ENCODE peak calls at places on chromosomes 11 and 22, in eight cellular contexts. One of them, this sample, is unnamed.

GRCh38 chr11:34379081-34379480 is 21.3 kb upstream of the ABTB2 start:
- DNase-seq in colonic mucosa: no peak
- DNase-seq in activated CD8-positive, alpha-beta T cell treated with anti-CD3 and anti-CD28 coated beads, Interleukin-2, amount 10 ng/mL, durations not matched to agents 7 days and 5 days: no peak
- DNase-seq in activated CD4-positive, alpha-beta memory T cell treated with anti-CD3 and anti-CD28 coated beads, Interleukin-2, amount 10 ng/mL, durations not matched to agents 7 days and 5 days: no peak
- DNase-seq in HuH-7: no peak
- DNase-seq in cardiac fibroblast: peak
- DNase-seq in cardiac muscle cell: no peak
- DNase-seq in LoVo: peak
- DNase-seq in this sample: no peak

GRCh38 chr11:66860449-66860831 is 3.6 kb downstream of the LRFN4 start:
- DNase-seq in colonic mucosa: no peak
- DNase-seq in activated CD8-positive, alpha-beta T cell treated with anti-CD3 and anti-CD28 coated beads, Interleukin-2, amount 10 ng/mL, durations not matched to agents 7 days and 5 days: no peak
- DNase-seq in activated CD4-positive, alpha-beta memory T cell treated with anti-CD3 and anti-CD28 coated beads, Interleukin-2, amount 10 ng/mL, durations not matched to agents 7 days and 5 days: no peak
- DNase-seq in HuH-7: no peak
- DNase-seq in cardiac fibroblast: no peak
- DNase-seq in cardiac muscle cell: no peak
- DNase-seq in LoVo: no peak
- DNase-seq in this sample: no peak

GRCh38 chr22:20155330-20156041 is 4.6 kb upstream of the CCDC188 start:
- DNase-seq in colonic mucosa: peak
- DNase-seq in activated CD8-positive, alpha-beta T cell treated with anti-CD3 and anti-CD28 coated beads, Interleukin-2, amount 10 ng/mL, durations not matched to agents 7 days and 5 days: peak
- DNase-seq in activated CD4-positive, alpha-beta memory T cell treated with anti-CD3 and anti-CD28 coated beads, Interleukin-2, amount 10 ng/mL, durations not matched to agents 7 days and 5 days: peak
- DNase-seq in HuH-7: no peak
- DNase-seq in cardiac fibroblast: peak
- DNase-seq in cardiac muscle cell: peak
- DNase-seq in LoVo: no peak
- DNase-seq in this sample: peak

GRCh38 chr11:86814775-86815174 is 14.4 kb downstream of the PRSS23 start:
- DNase-seq in colonic mucosa: no peak
- DNase-seq in activated CD8-positive, alpha-beta T cell treated with anti-CD3 and anti-CD28 coated beads, Interleukin-2, amount 10 ng/mL, durations not matched to agents 7 days and 5 days: no peak
- DNase-seq in activated CD4-positive, alpha-beta memory T cell treated with anti-CD3 and anti-CD28 coated beads, Interleukin-2, amount 10 ng/mL, durations not matched to agents 7 days and 5 days: no peak
- DNase-seq in HuH-7: no peak
- DNase-seq in cardiac fibroblast: peak
- DNase-seq in cardiac muscle cell: no peak
- DNase-seq in LoVo: no peak
- DNase-seq in this sample: no peak

GRCh38 chr22:41485033-41485432 is 16.1 kb downstream of the ACO2 start:
- DNase-seq in colonic mucosa: peak
- DNase-seq in activated CD8-positive, alpha-beta T cell treated with anti-CD3 and anti-CD28 coated beads, Interleukin-2, amount 10 ng/mL, durations not matched to agents 7 days and 5 days: no peak
- DNase-seq in activated CD4-positive, alpha-beta memory T cell treated with anti-CD3 and anti-CD28 coated beads, Interleukin-2, amount 10 ng/mL, durations not matched to agents 7 days and 5 days: no peak
- DNase-seq in HuH-7: no peak
- DNase-seq in cardiac fibroblast: no peak
- DNase-seq in cardiac muscle cell: no peak
- DNase-seq in LoVo: no peak
- DNase-seq in this sample: no peak

GRCh38 chr11:101138245-101138930 is 8.8 kb upstream of the PGR start:
- DNase-seq in colonic mucosa: no peak
- DNase-seq in activated CD8-positive, alpha-beta T cell treated with anti-CD3 and anti-CD28 coated beads, Interleukin-2, amount 10 ng/mL, durations not matched to agents 7 days and 5 days: no peak
- DNase-seq in activated CD4-positive, alpha-beta memory T cell treated with anti-CD3 and anti-CD28 coated beads, Interleukin-2, amount 10 ng/mL, durations not matched to agents 7 days and 5 days: no peak
- DNase-seq in HuH-7: no peak
- DNase-seq in cardiac fibroblast: no peak
- DNase-seq in cardiac muscle cell: no peak
- DNase-seq in LoVo: no peak
- DNase-seq in this sample: no peak

GRCh38 chr22:29956680-29957079 is 73.7 kb downstream of the MTMR3 start:
- DNase-seq in colonic mucosa: no peak
- DNase-seq in activated CD8-positive, alpha-beta T cell treated with anti-CD3 and anti-CD28 coated beads, Interleukin-2, amount 10 ng/mL, durations not matched to agents 7 days and 5 days: no peak
- DNase-seq in activated CD4-positive, alpha-beta memory T cell treated with anti-CD3 and anti-CD28 coated beads, Interleukin-2, amount 10 ng/mL, durations not matched to agents 7 days and 5 days: no peak
- DNase-seq in HuH-7: no peak
- DNase-seq in cardiac fibroblast: no peak
- DNase-seq in cardiac muscle cell: no peak
- DNase-seq in LoVo: no peak
- DNase-seq in this sample: no peak

GRCh38 chr11:13355191-13355590 is 77.6 kb downstream of the BMAL1 start:
- DNase-seq in colonic mucosa: no peak
- DNase-seq in activated CD8-positive, alpha-beta T cell treated with anti-CD3 and anti-CD28 coated beads, Interleukin-2, amount 10 ng/mL, durations not matched to agents 7 days and 5 days: no peak
- DNase-seq in activated CD4-positive, alpha-beta memory T cell treated with anti-CD3 and anti-CD28 coated beads, Interleukin-2, amount 10 ng/mL, durations not matched to agents 7 days and 5 days: no peak
- DNase-seq in HuH-7: no peak
- DNase-seq in cardiac fibroblast: no peak
- DNase-seq in cardiac muscle cell: no peak
- DNase-seq in LoVo: no peak
- DNase-seq in this sample: no peak

GRCh38 chr22:32310777-32311176 is 46.9 kb upstream of the RFPL3 start:
- DNase-seq in colonic mucosa: no peak
- DNase-seq in activated CD8-positive, alpha-beta T cell treated with anti-CD3 and anti-CD28 coated beads, Interleukin-2, amount 10 ng/mL, durations not matched to agents 7 days and 5 days: peak
- DNase-seq in activated CD4-positive, alpha-beta memory T cell treated with anti-CD3 and anti-CD28 coated beads, Interleukin-2, amount 10 ng/mL, durations not matched to agents 7 days and 5 days: no peak
- DNase-seq in HuH-7: no peak
- DNase-seq in cardiac fibroblast: no peak
- DNase-seq in cardiac muscle cell: no peak
- DNase-seq in LoVo: no peak
- DNase-seq in this sample: no peak

GRCh38 chr11:2998073-2998850 is 6.1 kb upstream of the NAP1L4 start:
- DNase-seq in colonic mucosa: peak
- DNase-seq in activated CD8-positive, alpha-beta T cell treated with anti-CD3 and anti-CD28 coated beads, Interleukin-2, amount 10 ng/mL, durations not matched to agents 7 days and 5 days: no peak
- DNase-seq in activated CD4-positive, alpha-beta memory T cell treated with anti-CD3 and anti-CD28 coated beads, Interleukin-2, amount 10 ng/mL, durations not matched to agents 7 days and 5 days: no peak
- DNase-seq in HuH-7: no peak
- DNase-seq in cardiac fibroblast: no peak
- DNase-seq in cardiac muscle cell: no peak
- DNase-seq in LoVo: no peak
- DNase-seq in this sample: no peak

GRCh38 chr22:49660794-49661781 is 166.6 kb downstream of the BRD1 start:
- DNase-seq in colonic mucosa: no peak
- DNase-seq in activated CD8-positive, alpha-beta T cell treated with anti-CD3 and anti-CD28 coated beads, Interleukin-2, amount 10 ng/mL, durations not matched to agents 7 days and 5 days: no peak
- DNase-seq in activated CD4-positive, alpha-beta memory T cell treated with anti-CD3 and anti-CD28 coated beads, Interleukin-2, amount 10 ng/mL, durations not matched to agents 7 days and 5 days: no peak
- DNase-seq in HuH-7: no peak
- DNase-seq in cardiac fibroblast: no peak
- DNase-seq in cardiac muscle cell: no peak
- DNase-seq in LoVo: no peak
- DNase-seq in this sample: no peak

GRCh38 chr11:130644187-130644586 is 195.7 kb downstream of the ADAMTS15 start:
- DNase-seq in colonic mucosa: peak
- DNase-seq in activated CD8-positive, alpha-beta T cell treated with anti-CD3 and anti-CD28 coated beads, Interleukin-2, amount 10 ng/mL, durations not matched to agents 7 days and 5 days: no peak
- DNase-seq in activated CD4-positive, alpha-beta memory T cell treated with anti-CD3 and anti-CD28 coated beads, Interleukin-2, amount 10 ng/mL, durations not matched to agents 7 days and 5 days: no peak
- DNase-seq in HuH-7: no peak
- DNase-seq in cardiac fibroblast: no peak
- DNase-seq in cardiac muscle cell: no peak
- DNase-seq in LoVo: no peak
- DNase-seq in this sample: no peak

GRCh38 chr11:28619870-28620540 is 511.8 kb downstream of the METTL15 start:
- DNase-seq in colonic mucosa: no peak
- DNase-seq in activated CD8-positive, alpha-beta T cell treated with anti-CD3 and anti-CD28 coated beads, Interleukin-2, amount 10 ng/mL, durations not matched to agents 7 days and 5 days: no peak
- DNase-seq in activated CD4-positive, alpha-beta memory T cell treated with anti-CD3 and anti-CD28 coated beads, Interleukin-2, amount 10 ng/mL, durations not matched to agents 7 days and 5 days: no peak
- DNase-seq in HuH-7: no peak
- DNase-seq in cardiac fibroblast: peak
- DNase-seq in cardiac muscle cell: peak
- DNase-seq in LoVo: no peak
- DNase-seq in this sample: no peak

GRCh38 chr11:67510023-67510345 is 2.0 kb upstream of the CDK2AP2 start:
- DNase-seq in colonic mucosa: no peak
- DNase-seq in activated CD8-positive, alpha-beta T cell treated with anti-CD3 and anti-CD28 coated beads, Interleukin-2, amount 10 ng/mL, durations not matched to agents 7 days and 5 days: no peak
- DNase-seq in activated CD4-positive, alpha-beta memory T cell treated with anti-CD3 and anti-CD28 coated beads, Interleukin-2, amount 10 ng/mL, durations not matched to agents 7 days and 5 days: no peak
- DNase-seq in HuH-7: no peak
- DNase-seq in cardiac fibroblast: no peak
- DNase-seq in cardiac muscle cell: no peak
- DNase-seq in LoVo: no peak
- DNase-seq in this sample: no peak

GRCh38 chr22:37334859-37335818 is 52.8 kb downstream of the CYTH4 start:
- DNase-seq in colonic mucosa: no peak
- DNase-seq in activated CD8-positive, alpha-beta T cell treated with anti-CD3 and anti-CD28 coated beads, Interleukin-2, amount 10 ng/mL, durations not matched to agents 7 days and 5 days: no peak
- DNase-seq in activated CD4-positive, alpha-beta memory T cell treated with anti-CD3 and anti-CD28 coated beads, Interleukin-2, amount 10 ng/mL, durations not matched to agents 7 days and 5 days: no peak
- DNase-seq in HuH-7: peak
- DNase-seq in cardiac fibroblast: peak
- DNase-seq in cardiac muscle cell: peak
- DNase-seq in LoVo: no peak
- DNase-seq in this sample: no peak

GRCh38 chr11:11279956-11280689 is 72.9 kb downstream of the CSNK2A3 start:
- DNase-seq in colonic mucosa: no peak
- DNase-seq in activated CD8-positive, alpha-beta T cell treated with anti-CD3 and anti-CD28 coated beads, Interleukin-2, amount 10 ng/mL, durations not matched to agents 7 days and 5 days: no peak
- DNase-seq in activated CD4-positive, alpha-beta memory T cell treated with anti-CD3 and anti-CD28 coated beads, Interleukin-2, amount 10 ng/mL, durations not matched to agents 7 days and 5 days: no peak
- DNase-seq in HuH-7: no peak
- DNase-seq in cardiac fibroblast: peak
- DNase-seq in cardiac muscle cell: no peak
- DNase-seq in LoVo: no peak
- DNase-seq in this sample: no peak

GRCh38 chr11:120667281-120667680 is 155.7 kb downstream of the GRIK4 start:
- DNase-seq in colonic mucosa: no peak
- DNase-seq in activated CD8-positive, alpha-beta T cell treated with anti-CD3 and anti-CD28 coated beads, Interleukin-2, amount 10 ng/mL, durations not matched to agents 7 days and 5 days: no peak
- DNase-seq in activated CD4-positive, alpha-beta memory T cell treated with anti-CD3 and anti-CD28 coated beads, Interleukin-2, amount 10 ng/mL, durations not matched to agents 7 days and 5 days: no peak
- DNase-seq in HuH-7: no peak
- DNase-seq in cardiac fibroblast: no peak
- DNase-seq in cardiac muscle cell: peak
- DNase-seq in LoVo: no peak
- DNase-seq in this sample: no peak

GRCh38 chr11:94132152-94132558 is 3.5 kb downstream of the PANX1 start:
- DNase-seq in colonic mucosa: no peak
- DNase-seq in activated CD8-positive, alpha-beta T cell treated with anti-CD3 and anti-CD28 coated beads, Interleukin-2, amount 10 ng/mL, durations not matched to agents 7 days and 5 days: no peak
- DNase-seq in activated CD4-positive, alpha-beta memory T cell treated with anti-CD3 and anti-CD28 coated beads, Interleukin-2, amount 10 ng/mL, durations not matched to agents 7 days and 5 days: no peak
- DNase-seq in HuH-7: no peak
- DNase-seq in cardiac fibroblast: peak
- DNase-seq in cardiac muscle cell: peak
- DNase-seq in LoVo: no peak
- DNase-seq in this sample: no peak

GRCh38 chr11:100638648-100639047 is 48.4 kb upstream of the ARHGAP42 start:
- DNase-seq in colonic mucosa: no peak
- DNase-seq in activated CD8-positive, alpha-beta T cell treated with anti-CD3 and anti-CD28 coated beads, Interleukin-2, amount 10 ng/mL, durations not matched to agents 7 days and 5 days: no peak
- DNase-seq in activated CD4-positive, alpha-beta memory T cell treated with anti-CD3 and anti-CD28 coated beads, Interleukin-2, amount 10 ng/mL, durations not matched to agents 7 days and 5 days: no peak
- DNase-seq in HuH-7: no peak
- DNase-seq in cardiac fibroblast: peak
- DNase-seq in cardiac muscle cell: no peak
- DNase-seq in LoVo: no peak
- DNase-seq in this sample: no peak

GRCh38 chr11:7512525-7513209 is 1.1 kb upstream of the PPFIBP2 start:
- DNase-seq in colonic mucosa: peak
- DNase-seq in activated CD8-positive, alpha-beta T cell treated with anti-CD3 and anti-CD28 coated beads, Interleukin-2, amount 10 ng/mL, durations not matched to agents 7 days and 5 days: peak
- DNase-seq in activated CD4-positive, alpha-beta memory T cell treated with anti-CD3 and anti-CD28 coated beads, Interleukin-2, amount 10 ng/mL, durations not matched to agents 7 days and 5 days: no peak
- DNase-seq in HuH-7: peak
- DNase-seq in cardiac fibroblast: peak
- DNase-seq in cardiac muscle cell: peak
- DNase-seq in LoVo: no peak
- DNase-seq in this sample: no peak

GRCh38 chr22:44406581-44407403 is 91.2 kb downstream of the RTL6 start:
- DNase-seq in colonic mucosa: no peak
- DNase-seq in activated CD8-positive, alpha-beta T cell treated with anti-CD3 and anti-CD28 coated beads, Interleukin-2, amount 10 ng/mL, durations not matched to agents 7 days and 5 days: no peak
- DNase-seq in activated CD4-positive, alpha-beta memory T cell treated with anti-CD3 and anti-CD28 coated beads, Interleukin-2, amount 10 ng/mL, durations not matched to agents 7 days and 5 days: no peak
- DNase-seq in HuH-7: no peak
- DNase-seq in cardiac fibroblast: no peak
- DNase-seq in cardiac muscle cell: no peak
- DNase-seq in LoVo: no peak
- DNase-seq in this sample: no peak

GRCh38 chr22:35549338-35549737 is 8.7 kb downstream of the RASD2 start:
- DNase-seq in colonic mucosa: no peak
- DNase-seq in activated CD8-positive, alpha-beta T cell treated with anti-CD3 and anti-CD28 coated beads, Interleukin-2, amount 10 ng/mL, durations not matched to agents 7 days and 5 days: no peak
- DNase-seq in activated CD4-positive, alpha-beta memory T cell treated with anti-CD3 and anti-CD28 coated beads, Interleukin-2, amount 10 ng/mL, durations not matched to agents 7 days and 5 days: no peak
- DNase-seq in HuH-7: no peak
- DNase-seq in cardiac fibroblast: no peak
- DNase-seq in cardiac muscle cell: no peak
- DNase-seq in LoVo: no peak
- DNase-seq in this sample: no peak

GRCh38 chr11:61362542-61362875 is 335 bp downstream of the TMEM138 start:
- DNase-seq in colonic mucosa: peak
- DNase-seq in activated CD8-positive, alpha-beta T cell treated with anti-CD3 and anti-CD28 coated beads, Interleukin-2, amount 10 ng/mL, durations not matched to agents 7 days and 5 days: peak
- DNase-seq in activated CD4-positive, alpha-beta memory T cell treated with anti-CD3 and anti-CD28 coated beads, Interleukin-2, amount 10 ng/mL, durations not matched to agents 7 days and 5 days: peak
- DNase-seq in HuH-7: no peak
- DNase-seq in cardiac fibroblast: peak
- DNase-seq in cardiac muscle cell: peak
- DNase-seq in LoVo: peak
- DNase-seq in this sample: no peak